ENCODE peak calls at places on chromosomes 3 and 15, in nine cellular contexts. N is A549; R is stimulated activated CD8-positive, alpha-beta memory T cell treated with anti-CD3 and anti-CD28 coated beads, Interleukin-4, amount 100 ng/mL, for 4 hours; V is fibroblast of lung; Y is AG09309; U is HFFc6; K is GOT3; T is SW 1271; W is GDM1. P is an unnamed sample.

GRCh38 chr3:141243295-141243707 is 11.7 kb downstream of the PXYLP1 start:
- DNase-seq in K (no peak), U (no peak), V (no peak), T (no peak), R (peak), Y (no peak), N (no peak), W (no peak), P (no peak)

GRCh38 chr3:2657971-2658370 is 452.2 kb downstream of the IL5RA start:
- DNase-seq in R (no peak), U (no peak), N (no peak), V (no peak), Y (no peak), K (no peak), T (no peak), W (no peak), P (no peak)

GRCh38 chr3:59056706-59057105 is 6.9 kb upstream of the CFAP20DC start:
- DNase-seq in U (peak), R (no peak), W (no peak), Y (peak), V (no peak), K (no peak), T (no peak), N (no peak), P (no peak)

GRCh38 chr3:33401781-33402180 is 38.4 kb downstream of the UBP1 start:
- DNase-seq in V (no peak), U (peak), Y (peak), N (no peak), K (no peak), T (no peak), W (no peak), R (no peak), P (peak)

GRCh38 chr3:83065861-83066260 is 1304.4 kb upstream of the GBE1 start:
- DNase-seq in T (no peak), N (no peak), Y (no peak), W (no peak), K (no peak), R (no peak), V (no peak), U (no peak), P (no peak)

GRCh38 chr3:52446631-52447511 is 2.0 kb upstream of the SEMA3G start:
- DNase-seq in W (peak), Y (no peak), V (peak), T (peak), K (no peak), U (peak), N (no peak), R (peak), P (no peak)

GRCh38 chr3:93969443-93969842 is 4.3 kb downstream of the PROS1 start:
- DNase-seq in Y (no peak), V (peak), W (no peak), U (peak), N (peak), T (no peak), R (no peak), K (no peak), P (no peak)

GRCh38 chr3:127884069-127884468 is 31.0 kb upstream of the KBTBD12 start:
- DNase-seq in Y (no peak), U (no peak), K (no peak), T (no peak), N (no peak), W (no peak), R (no peak), V (no peak), P (no peak)

GRCh38 chr15:39651295-39651694 is 70.4 kb downstream of the THBS1 start:
- DNase-seq in K (no peak), V (no peak), N (no peak), W (no peak), U (no peak), Y (no peak), R (no peak), T (no peak), P (no peak)

GRCh38 chr3:101970212-101970611 is 120.9 kb downstream of the NFKBIZ start:
- DNase-seq in T (no peak), N (no peak), V (no peak), W (no peak), Y (no peak), R (no peak), K (no peak), U (no peak), P (no peak)

GRCh38 chr3:197151562-197151961 is 121.9 kb upstream of the MELTF start:
- DNase-seq in R (no peak), K (no peak), V (peak), N (no peak), T (peak), W (no peak), U (peak), Y (peak), P (peak)

GRCh38 chr15:78396976-78397375 is 41.0 kb upstream of the IREB2 start:
- DNase-seq in Y (no peak), R (no peak), K (no peak), U (peak), N (peak), T (no peak), V (peak), W (no peak), P (no peak)

GRCh38 chr15:92104069-92104468 is 250.6 kb downstream of the SLCO3A1 start:
- DNase-seq in Y (no peak), V (no peak), N (no peak), R (no peak), W (no peak), U (no peak), K (no peak), T (no peak), P (no peak)

GRCh38 chr3:133996251-133996661 is 33.5 kb downstream of the SLCO2A1 start:
- DNase-seq in T (no peak), N (no peak), Y (no peak), K (no peak), W (no peak), R (no peak), U (no peak), V (no peak), P (no peak)

GRCh38 chr3:12924437-12924836 is 83.1 kb upstream of the RPL32 start:
- DNase-seq in N (no peak), U (no peak), Y (no peak), V (no peak), T (no peak), K (no peak), R (no peak), W (no peak), P (no peak)

P was measured in non-pigmented ciliary epithelial cell.